ENCODE peak calls at places on chromosomes 11 and 22, in four cellular contexts. C is K562, N is HL-60, Q is GM12878. H is an unnamed sample.

GRCh38 chr11:74133416-74133815 is 37.4 kb downstream of the C2CD3 start:
- DNase-seq in Q (no peak), C (no peak), N (no peak), H (no peak)

GRCh38 chr11:124763156-124763947 is 1.3 kb upstream of the ESAM start:
- DNase-seq in N (peak), Q (no peak), C (peak), H (no peak)

GRCh38 chr11:130666781-130667251 is 218.4 kb downstream of the ADAMTS15 start:
- DNase-seq in C (no peak), N (no peak), Q (no peak), H (no peak)

GRCh38 chr11:122754553-122755322 is 83.6 kb upstream of the CRTAM start:
- DNase-seq in Q (no peak), N (peak), C (peak), H (no peak)

GRCh38 chr11:19788435-19788834 is 75.8 kb downstream of the NAV2 start:
- DNase-seq in C (no peak), N (no peak), Q (no peak), H (no peak)

GRCh38 chr11:85619497-85619896 is 7.6 kb downstream of the DLG2 start:
- DNase-seq in N (no peak), Q (no peak), C (no peak), H (no peak)

GRCh38 chr22:45599836-45600577 is 71.6 kb upstream of the ATXN10 start:
- DNase-seq in N (no peak), Q (no peak), C (no peak), H (no peak)

GRCh38 chr11:115670538-115671200 is 166.5 kb upstream of the CADM1 start:
- DNase-seq in Q (no peak), C (no peak), N (no peak), H (no peak)

GRCh38 chr11:17403977-17404759 is 15.7 kb upstream of the KCNJ11 start:
- DNase-seq in N (no peak), C (no peak), Q (no peak), H (no peak)

GRCh38 chr11:68120212-68121066 is 749 bp downstream of the CHKA start:
- DNase-seq in N (peak), Q (peak), C (peak), H (no peak)

GRCh38 chr11:44445500-44446340 is 119.7 kb upstream of the CD82 start:
- DNase-seq in C (no peak), N (no peak), Q (no peak), H (no peak)

GRCh38 chr11:120344302-120345004 is 8.2 kb downstream of the ARHGEF12 start:
- DNase-seq in Q (peak), C (no peak), N (peak), H (peak)

GRCh38 chr22:36659762-36660509 is 43.6 kb downstream of the CACNG2 start:
- DNase-seq in Q (no peak), N (peak), C (peak), H (no peak)

GRCh38 chr11:58787903-58788302 is 56.2 kb upstream of the GLYAT start:
- DNase-seq in C (no peak), Q (no peak), N (no peak), H (no peak)

GRCh38 chr11:34266090-34266912 is 91.5 kb downstream of the ABTB2 start:
- DNase-seq in Q (no peak), N (peak), C (no peak), H (no peak)

GRCh38 chr11:64566042-64566914 is 24.7 kb upstream of the SLC22A12 start:
- DNase-seq in Q (no peak), C (peak), N (no peak), H (no peak)

GRCh38 chr11:128757886-128758612 is 64.2 kb downstream of the FLI1 start:
- DNase-seq in Q (peak), C (no peak), N (no peak), H (peak)

GRCh38 chr11:73520358-73521061 is 77.4 kb downstream of the FAM168A start:
- DNase-seq in N (no peak), C (no peak), Q (peak), H (no peak)

GRCh38 chr11:28713850-28714249 is 605.7 kb downstream of the METTL15 start:
- DNase-seq in N (no peak), Q (no peak), C (no peak), H (no peak)

GRCh38 chr11:113675003-113675471 is 31.1 kb downstream of the TMPRSS5 start:
- DNase-seq in Q (peak), C (no peak), N (no peak), H (no peak)

GRCh38 chr11:6737872-6738466 is 33.8 kb downstream of the OR2AG2 start:
- DNase-seq in Q (no peak), N (peak), C (peak), H (peak)

GRCh38 chr11:128824199-128825049 is 42.7 kb downstream of the KCNJ1 start:
- DNase-seq in Q (no peak), N (no peak), C (no peak), H (no peak)

GRCh38 chr22:37483050-37483449 is 3.1 kb downstream of the MFNG start:
- DNase-seq in Q (no peak), N (no peak), C (no peak), H (no peak)

GRCh38 chr11:117819096-117820040 is 5.2 kb downstream of the FXYD2 start:
- DNase-seq in Q (no peak), N (peak), C (peak), H (no peak)

GRCh38 chr11:117411736-117412135 is 84.1 kb downstream of the CEP164 start:
- DNase-seq in Q (no peak), N (no peak), C (no peak), H (no peak)

GRCh38 chr11:32186118-32186517 is 95.2 kb downstream of the RCN1 start:
- DNase-seq in Q (no peak), C (no peak), N (no peak), H (no peak)

GRCh38 chr11:43447124-43447523 is 88.4 kb downstream of the TTC17 start:
- DNase-seq in Q (no peak), C (no peak), N (no peak), H (no peak)

GRCh38 chr11:34317038-34317360 is 40.8 kb downstream of the ABTB2 start:
- DNase-seq in C (no peak), N (no peak), Q (no peak), H (no peak)

GRCh38 chr22:29765905-29766631 is 739 bp downstream of the ZMAT5 start:
- DNase-seq in Q (no peak), C (peak), N (peak), H (peak)

GRCh38 chr11:130762342-130763037 is 153.8 kb downstream of the SNX19 start:
- DNase-seq in Q (no peak), C (no peak), N (no peak), H (no peak)

GRCh38 chr22:49964493-49965290 is 4.1 kb downstream of the PIM3 start:
- DNase-seq in Q (no peak), C (no peak), N (no peak), H (no peak)
- TF ChIP-seq SPI1 in Q (no peak), C (no peak), N (no peak), H (no peak)

GRCh38 chr22:24323695-24324094 is 53.1 kb downstream of the SPECC1L start:
- DNase-seq in Q (no peak), N (no peak), C (no peak), H (no peak)
- TF ChIP-seq SPI1 in Q (no peak), N (no peak), C (no peak), H (no peak)

DNA sequence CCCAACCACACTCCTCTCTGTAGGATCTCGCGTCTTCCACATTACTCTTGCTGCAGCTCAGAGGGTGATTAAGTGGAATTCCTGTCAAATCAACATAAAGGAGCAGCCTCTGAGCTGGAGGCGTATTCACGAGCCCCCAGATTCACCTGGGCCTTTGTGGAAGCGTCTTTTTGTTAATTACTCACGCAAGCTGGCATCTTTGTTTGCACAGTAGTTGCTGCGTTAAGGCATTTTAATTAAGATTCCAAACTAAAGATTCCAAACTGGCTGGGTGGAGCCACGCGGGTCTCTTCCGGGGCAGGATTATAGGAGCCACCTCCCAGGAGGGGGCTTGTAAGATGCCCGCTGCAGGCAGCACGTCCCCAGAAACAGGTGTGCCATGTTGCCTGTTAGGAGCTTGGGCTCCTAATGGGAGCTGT is 21.5 kb upstream of the RFPL3 start:
- DNase-seq in C (no peak), N (no peak), Q (no peak), H (no peak)
- TF ChIP-seq SPI1 in C (no peak), N (no peak), Q (no peak), H (no peak)

DNA sequence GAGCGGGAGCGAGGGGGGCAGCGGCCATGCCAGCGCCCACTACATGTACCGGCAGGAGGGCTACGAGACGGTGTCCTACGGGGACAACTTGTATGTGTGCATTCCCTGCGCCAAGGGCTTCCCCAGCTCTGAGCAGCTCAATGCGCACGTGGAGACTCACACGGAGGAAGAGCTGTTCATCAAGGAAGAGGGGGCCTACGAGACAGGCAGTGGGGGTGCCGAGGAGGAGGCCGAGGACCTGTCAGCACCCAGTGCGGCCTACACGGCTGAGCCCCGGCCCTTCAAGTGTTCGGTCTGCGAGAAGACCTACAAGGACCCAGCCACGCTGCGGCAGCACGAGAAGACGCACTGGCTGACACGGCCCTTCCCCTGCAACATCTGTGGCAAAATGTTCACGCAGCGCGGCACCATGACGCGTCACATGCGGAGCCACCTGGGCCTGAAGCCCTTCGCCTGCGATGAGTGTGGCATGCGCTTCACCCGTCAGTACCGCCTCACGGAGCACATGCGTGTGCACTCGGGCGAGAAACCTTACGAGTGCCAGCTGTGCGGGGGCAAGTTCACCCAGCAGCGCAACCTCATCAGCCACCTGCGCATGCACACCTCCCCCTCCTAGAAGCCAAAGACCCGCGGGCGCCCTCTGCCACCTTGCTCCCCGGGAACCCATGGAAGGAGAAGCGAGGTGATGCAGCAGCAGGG is 20.9 kb upstream of the TMEM191C start:
- DNase-seq in C (no peak), N (peak), Q (no peak), H (no peak)
- TF ChIP-seq SPI1 in C (no peak), N (no peak), Q (no peak), H (no peak)

H was measured in GM12891.